ENCODE peak calls at places on chromosomes 3 and 15, in seven cellular contexts. X is ovary, J is retinal pigment epithelial cell, D is SK-N-SH, O is kidney, N is epithelial cell of esophagus, Z is left ventricle myocardium inferior. T is an unnamed sample.

GRCh38 chr3:114827495-114827894 is 319.6 kb downstream of the ZBTB20 start:
- DNase-seq in J (peak), N (peak), X (no peak), D (peak), Z (no peak), O (no peak), T (peak)

GRCh38 chr15:51721199-51721960 is 16.1 kb downstream of the LYSMD2 start:
- DNase-seq in Z (no peak), J (no peak), X (no peak), N (peak), O (no peak), D (no peak), T (no peak)

GRCh38 chr3:156892701-156893100 is 66.5 kb downstream of the LEKR1 start:
- DNase-seq in N (peak), X (no peak), O (no peak), D (no peak), Z (no peak), J (no peak), T (no peak)

GRCh38 chr3:42101048-42101447 is 9.9 kb downstream of the TRAK1 start:
- DNase-seq in O (no peak), D (no peak), J (no peak), Z (peak), N (peak), X (no peak), T (peak)

GRCh38 chr3:183515968-183516851 is 39.3 kb downstream of the KLHL6 start:
- DNase-seq in N (peak), X (no peak), J (no peak), Z (no peak), O (no peak), D (no peak), T (no peak)

GRCh38 chr3:30934208-30934550 is 39.7 kb upstream of the GADL1 start:
- DNase-seq in Z (no peak), N (peak), X (peak), O (no peak), D (peak), J (peak), T (peak)

GRCh38 chr3:5226783-5227182 is 39.3 kb downstream of the EDEM1 start:
- DNase-seq in O (no peak), X (no peak), N (peak), Z (no peak), J (no peak), D (peak), T (no peak)

GRCh38 chr3:110620118-110620517 is 451.5 kb upstream of the NECTIN3 start:
- DNase-seq in D (no peak), Z (no peak), N (peak), J (peak), X (no peak), O (no peak), T (no peak)

GRCh38 chr3:47641739-47642138 is 63.1 kb upstream of the CSPG5 start:
- DNase-seq in D (no peak), J (no peak), Z (no peak), O (no peak), X (no peak), N (no peak), T (no peak)

GRCh38 chr3:191388823-191389222 is 58.5 kb upstream of the UTS2B start:
- DNase-seq in J (no peak), D (no peak), N (no peak), Z (no peak), X (no peak), O (no peak), T (no peak)
- TF ChIP-seq CTCF in J (peak), D (peak), N (peak), Z (peak), X (no peak), O (no peak), T (peak)

DNA sequence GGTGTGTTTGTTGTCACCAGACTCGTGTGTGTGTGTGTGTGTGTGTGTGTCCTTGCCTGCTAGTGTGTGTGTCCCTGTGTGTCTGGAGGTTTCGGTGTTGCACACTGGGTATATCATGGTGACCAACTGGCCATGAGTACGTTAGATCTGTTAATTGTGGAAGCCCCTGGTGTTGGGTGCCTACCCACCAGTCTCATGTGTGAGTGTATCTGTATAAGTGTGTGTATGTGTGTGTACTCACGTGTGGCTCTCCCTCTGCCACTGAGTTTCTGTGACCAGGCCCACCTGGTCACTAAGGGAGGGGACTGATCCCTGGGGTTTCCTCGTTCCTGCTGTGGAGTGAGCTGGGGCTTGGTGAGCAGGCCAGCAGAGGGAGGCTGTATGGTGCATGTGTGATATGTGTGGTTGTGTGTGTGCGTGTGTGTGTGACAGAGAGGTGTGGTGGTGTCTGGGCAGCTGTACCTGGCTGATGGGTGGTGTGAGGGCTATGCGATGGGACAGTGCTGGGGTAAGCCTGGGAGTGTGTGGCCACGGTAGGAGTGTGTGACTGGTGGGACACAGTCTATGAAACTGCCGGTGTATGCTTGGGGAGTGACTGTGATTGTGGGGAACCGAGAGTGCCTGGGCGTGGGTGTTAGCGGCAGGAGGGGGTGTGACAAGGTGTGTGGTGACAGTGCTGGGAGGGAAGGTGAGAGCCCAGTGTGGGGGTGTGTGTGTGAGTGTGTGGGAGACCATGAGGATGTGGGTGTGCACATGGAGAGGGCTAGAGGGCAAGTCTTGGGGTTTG is 1.9 kb downstream of the PRKCD start:
- DNase-seq in J (no peak), O (no peak), X (no peak), N (peak), D (no peak), Z (no peak), T (no peak)
- H3K4me3 ChIP-seq in J (peak), O (peak), X (no peak), N (peak), D (peak), Z (peak), T (peak)

GRCh38 chr3:179450901-179451334 is 352 bp downstream of the GNB4 start:
- DNase-seq in J (no peak), Z (no peak), N (no peak), O (peak), D (no peak), X (peak), T (no peak)

GRCh38 chr3:179450321-179450720 is 949 bp downstream of the GNB4 start:
- DNase-seq in N (peak), D (no peak), X (no peak), O (no peak), J (no peak), Z (no peak), T (no peak)

GRCh38 chr3:179447251-179447650 is 4.0 kb downstream of the GNB4 start:
- DNase-seq in J (no peak), X (no peak), N (no peak), Z (no peak), O (no peak), D (no peak), T (no peak)

GRCh38 chr3:179449621-179450020 is 1.6 kb downstream of the GNB4 start:
- DNase-seq in N (no peak), Z (no peak), X (no peak), J (no peak), O (no peak), D (no peak), T (no peak)

DNA sequence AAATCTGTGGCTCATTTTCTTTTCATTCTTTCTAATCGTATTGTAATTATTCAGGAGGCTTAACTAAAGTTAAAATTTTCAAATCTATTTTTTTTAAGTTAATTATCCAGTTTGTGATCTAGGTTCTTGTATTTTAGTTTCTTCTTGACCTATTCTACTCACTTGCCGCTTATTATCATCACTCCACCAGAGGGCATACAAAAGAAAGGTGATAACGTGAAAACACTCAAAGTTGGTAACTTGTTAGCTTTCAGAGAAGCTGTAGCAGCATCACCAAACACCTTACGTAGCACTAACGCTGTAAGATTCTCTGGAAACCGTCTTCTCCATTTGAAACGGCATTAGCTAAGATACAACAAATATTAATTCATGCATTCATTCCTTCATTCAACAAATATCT is 4.8 kb downstream of the GNB4 start:
- DNase-seq in J (no peak), N (peak), X (no peak), D (no peak), Z (no peak), O (no peak), T (no peak)
- TF ChIP-seq CTCF in J (peak), N (peak), X (no peak), D (peak), Z (peak), O (no peak), T (peak)

GRCh38 chr15:48297668-48298067 is 33.6 kb upstream of the DUT start:
- DNase-seq in J (no peak), D (no peak), O (no peak), Z (no peak), X (no peak), N (no peak), T (no peak)
- H3K4me3 ChIP-seq in J (no peak), D (no peak), O (no peak), Z (no peak), X (no peak), N (no peak), T (no peak)

T was measured in epithelial cell of proximal tubule.